ENCODE peak calls at places on chromosomes 3 and 15, in four cellular contexts. R is activated gamma-delta T cell treated with Interleukin-2 at 50 U/mL for 16 hours, B is EL, O is glutamatergic neuron. U is an unnamed sample.

GRCh38 chr3:126442849-126443229 is 32.9 kb downstream of the ZXDC start:
- DNase-seq in R (no peak), B (no peak), O (no peak), U (no peak)

GRCh38 chr3:177284383-177284881 is 87.2 kb upstream of the TBL1XR1 start:
- DNase-seq in R (no peak), B (peak; percentile 45), O (no peak), U (peak; percentile 43)

GRCh38 chr3:2099779-2100191 is 1.1 kb downstream of the CNTN4 start:
- DNase-seq in R (no peak), B (no peak), O (peak; percentile 50), U (no peak)

GRCh38 chr15:75076277-75076676 is 52.9 kb downstream of the PPCDC start:
- DNase-seq in R (no peak), B (no peak), O (no peak), U (no peak)

GRCh38 chr3:123338021-123338619 is 110.8 kb downstream of the ADCY5 start:
- DNase-seq in R (no peak), B (no peak), O (no peak), U (no peak)

GRCh38 chr15:101437209-101437608 is 52.3 kb downstream of the PCSK6 start:
- DNase-seq in R (no peak), B (no peak), O (no peak), U (no peak)

GRCh38 chr15:34812369-34812768 is 17.0 kb upstream of the ACTC1 start:
- DNase-seq in R (no peak), B (peak; percentile 72), O (no peak), U (no peak)

GRCh38 chr3:43699864-43700263 is 9.1 kb downstream of the ABHD5 start:
- DNase-seq in R (no peak), B (peak; percentile 28), O (no peak), U (peak; percentile 44)

GRCh38 chr15:25416693-25417092 is 22.1 kb downstream of the UBE3A start:
- DNase-seq in R (no peak), B (no peak), O (no peak), U (peak; percentile 87)

GRCh38 chr3:129058441-129059194 is 2.0 kb upstream of the GP9 start:
- DNase-seq in R (no peak), B (no peak), O (no peak), U (no peak)

GRCh38 chr3:82610236-82610635 is 848.8 kb upstream of the GBE1 start:
- DNase-seq in R (no peak), B (no peak), O (no peak), U (no peak)

GRCh38 chr3:96236499-96236898 is 577.9 kb upstream of the EPHA6 start:
- DNase-seq in R (no peak), B (no peak), O (no peak), U (no peak)

GRCh38 chr15:67520276-67520975 is 505 bp upstream of the C15orf61 start:
- DNase-seq in R (no peak), B (no peak), O (no peak), U (no peak)

U was measured in kidney tubule cell.